ENCODE peak calls at places on chromosomes 12 and 14, in seven cellular contexts. P is GM06990, S is putamen, N is cardiac septum, J is fibroblast of villous mesenchyme, K is body of pancreas, C is smooth muscle cell of the brain vasculature. L is an unnamed sample.

GRCh38 chr14:102949062-102949800 is 26.8 kb downstream of the AMN start:
- DNase-seq in P (no peak), N (no peak), K (no peak), J (no peak), C (no peak), S (peak), L (no peak)

GRCh38 chr12:23217158-23217557 is 592.2 kb downstream of the ETNK1 start:
- DNase-seq in P (no peak), K (no peak), S (no peak), N (no peak), J (no peak), C (no peak), L (no peak)

GRCh38 chr14:97319691-97320090 is 522.5 kb downstream of the VRK1 start:
- DNase-seq in K (no peak), C (no peak), P (no peak), S (no peak), N (no peak), J (no peak), L (no peak)

GRCh38 chr12:110903511-110903910 is 16.9 kb downstream of the MYL2 start:
- DNase-seq in S (no peak), K (no peak), C (no peak), P (no peak), N (no peak), J (no peak), L (no peak)

GRCh38 chr14:72416892-72417291 is 477.0 kb downstream of the DPF3 start:
- DNase-seq in P (no peak), S (no peak), J (no peak), K (peak), C (no peak), N (no peak), L (no peak)

GRCh38 chr12:45703942-45704341 is 25.6 kb upstream of the ARID2 start:
- DNase-seq in S (no peak), N (no peak), J (peak), K (no peak), C (no peak), P (no peak), L (no peak)

GRCh38 chr12:119649202-119649808 is 18.6 kb upstream of the PRKAB1 start:
- DNase-seq in K (no peak), S (no peak), N (no peak), J (peak), P (no peak), C (no peak), L (no peak)

GRCh38 chr12:1758887-1759286 is 61.5 kb upstream of the LRTM2 start:
- DNase-seq in J (peak), S (peak), C (no peak), N (no peak), K (no peak), P (no peak), L (no peak)

GRCh38 chr12:59250766-59251165 is 330.5 kb upstream of the LRIG3 start:
- DNase-seq in P (no peak), K (no peak), J (no peak), S (no peak), C (no peak), N (no peak), L (no peak)

GRCh38 chr12:124847675-124848074 is 16.0 kb downstream of the SCARB1 start:
- DNase-seq in S (peak), K (no peak), P (no peak), N (no peak), J (peak), C (no peak), L (no peak)

GRCh38 chr12:6532927-6533652 is 1.2 kb upstream of the GAPDH start:
- DNase-seq in N (peak), P (peak), J (peak), K (peak), C (no peak), S (peak), L (no peak)

GRCh38 chr12:95443458-95443857 is 30.5 kb upstream of the METAP2 start:
- DNase-seq in P (no peak), J (no peak), C (no peak), K (no peak), S (no peak), N (no peak), L (no peak)

GRCh38 chr14:30211326-30211725 is 283.7 kb upstream of the PRKD1 start:
- DNase-seq in P (no peak), N (no peak), S (no peak), K (no peak), C (no peak), J (no peak), L (no peak)

GRCh38 chr12:124609041-124609984 is 41.9 kb upstream of the NCOR2 start:
- DNase-seq in P (peak), C (no peak), N (peak), J (peak), S (no peak), K (peak), L (peak)

GRCh38 chr12:92756905-92757598 is 54.3 kb downstream of the PLEKHG7 start:
- DNase-seq in S (no peak), P (no peak), C (no peak), K (no peak), J (no peak), N (no peak), L (no peak)

GRCh38 chr14:103518416-103519042 is 4.1 kb downstream of the CKB start:
- DNase-seq in K (peak), S (peak), C (no peak), N (peak), J (no peak), P (no peak), L (peak)

GRCh38 chr14:90383731-90384542 is 12.9 kb upstream of the CALM1 start:
- DNase-seq in K (peak), J (peak), N (peak), C (no peak), P (peak), S (peak), L (peak)

GRCh38 chr12:6772729-6773661 is 675 bp downstream of the LAG3 start:
- DNase-seq in P (no peak), N (no peak), K (no peak), J (no peak), S (no peak), C (no peak), L (no peak)

GRCh38 chr12:94831081-94831747 is 172.3 kb downstream of the NDUFA12 start:
- DNase-seq in C (no peak), J (no peak), P (peak), N (no peak), K (peak), S (peak), L (no peak)

GRCh38 chr14:74616507-74616906 is 4.5 kb upstream of the LTBP2 start:
- DNase-seq in S (no peak), P (no peak), C (no peak), K (peak), N (peak), J (peak), L (no peak)

GRCh38 chr12:20368653-20369163 is 371 bp downstream of the PDE3A start:
- DNase-seq in S (peak), C (no peak), K (no peak), P (peak), N (peak), J (peak), L (no peak)

GRCh38 chr12:132600048-132601032 is 10.0 kb downstream of the LRCOL1 start:
- DNase-seq in N (no peak), J (peak), K (peak), S (no peak), P (no peak), C (no peak), L (no peak)

GRCh38 chr14:89028462-89029134 is 204.1 kb downstream of the TTC8 start:
- DNase-seq in K (no peak), P (no peak), J (no peak), N (no peak), S (no peak), C (no peak), L (no peak)

GRCh38 chr14:96741151-96741977 is 55.8 kb upstream of the VRK1 start:
- DNase-seq in P (peak), N (peak), S (peak), C (no peak), K (peak), J (peak), L (no peak)

GRCh38 chr12:7171854-7172253 is 17.6 kb upstream of the PEX5 start:
- DNase-seq in J (no peak), N (no peak), C (no peak), S (no peak), P (no peak), K (no peak), L (no peak)

GRCh38 chr12:94832780-94833760 is 170.4 kb downstream of the NDUFA12 start:
- DNase-seq in N (no peak), K (peak), J (peak), P (no peak), S (peak), C (peak), L (no peak)

GRCh38 chr12:130126023-130126432 is 36.2 kb upstream of the FZD10 start:
- DNase-seq in K (peak), C (no peak), J (no peak), N (no peak), S (no peak), P (no peak), L (no peak)

GRCh38 chr12:131572626-131573025 is 138.3 kb upstream of the SFSWAP start:
- DNase-seq in S (no peak), K (no peak), N (no peak), C (no peak), J (no peak), P (no peak), L (no peak)

GRCh38 chr14:42192659-42193425 is 586.2 kb downstream of the LRFN5 start:
- DNase-seq in P (no peak), J (peak), K (no peak), C (peak), N (no peak), S (no peak), L (no peak)

GRCh38 chr14:102063092-102063807 is 23.6 kb downstream of the HSP90AA1 start:
- DNase-seq in J (peak), K (peak), S (peak), N (peak), C (peak), P (peak), L (no peak)

GRCh38 chr12:18807714-18808113 is 69.8 kb downstream of the CAPZA3 start:
- DNase-seq in N (no peak), P (no peak), C (no peak), J (no peak), S (no peak), K (no peak), L (no peak)

GRCh38 chr12:121579190-121579791 is 1.5 kb downstream of the KDM2B start:
- DNase-seq in P (peak), K (peak), N (no peak), J (no peak), C (no peak), S (peak), L (no peak)

GRCh38 chr12:121441555-121441954 is 41.6 kb downstream of the RNF34 start:
- DNase-seq in C (no peak), P (no peak), N (no peak), J (no peak), S (no peak), K (no peak), L (no peak)

GRCh38 chr12:131119936-131120335 is 166.2 kb downstream of the ADGRD1 start:
- DNase-seq in J (no peak), K (no peak), P (no peak), C (no peak), S (no peak), N (peak), L (no peak)

GRCh38 chr12:63064080-63064479 is 86.9 kb downstream of the AVPR1A start:
- DNase-seq in K (no peak), P (no peak), C (no peak), N (no peak), J (peak), S (no peak), L (no peak)

GRCh38 chr12:117204146-117204545 is 13.9 kb upstream of the FBXO21 start:
- DNase-seq in K (no peak), N (no peak), S (no peak), P (no peak), J (no peak), C (no peak), L (no peak)